ENCODE peak calls at places on chromosomes 16 and 17, in nine cellular contexts. B is activated CD8-positive, alpha-beta memory T cell treated with anti-CD3 and anti-CD28 coated beads for 48 hours; W is epithelial cell of esophagus; L is germinal center; V is left kidney; D is astrocyte of the cerebellum; Z is occipital lobe; C is activated CD8-positive, alpha-beta T cell treated with anti-CD3 and anti-CD28 coated beads for 36 hours; Q is naive thymus-derived CD8-positive, alpha-beta T cell. H is an unnamed sample.

GRCh38 chr17:49970498-49970897 is 1.5 kb downstream of the DLX4 start:
- DNase-seq in V (no peak), D (no peak), W (no peak), L (no peak), B (no peak), C (no peak), Z (no peak), Q (no peak), H (no peak)

GRCh38 chr17:83173997-83174858 is 94.8 kb downstream of the METRNL start:
- DNase-seq in Z (no peak), C (no peak), D (no peak), B (no peak), V (peak; percentile 93), Q (no peak), W (no peak), L (peak; percentile 49), H (no peak)

GRCh38 chr17:76444518-76445311 is 8.2 kb downstream of the UBE2O start:
- DNase-seq in C (no peak), Q (no peak), W (no peak), D (no peak), B (no peak), V (peak; percentile 4), Z (no peak), L (no peak), H (no peak)

GRCh38 chr17:56478836-56479447 is 114.6 kb upstream of the NOG start:
- DNase-seq in Z (no peak), C (peak; percentile 40), V (peak; percentile 50), B (no peak), W (peak; percentile 38), L (peak; percentile 3), Q (peak; percentile 15), D (no peak), H (peak; percentile 6)

GRCh38 chr17:31880311-31880710 is 21.2 kb downstream of the UTP6 start:
- DNase-seq in Q (no peak), B (no peak), Z (no peak), C (no peak), W (no peak), V (no peak), L (no peak), D (no peak), H (no peak)

GRCh38 chr16:74557275-74557674 is 49.6 kb downstream of the GLG1 start:
- DNase-seq in B (no peak), W (no peak), Q (no peak), D (no peak), Z (no peak), C (no peak), V (no peak), L (no peak), H (no peak)

GRCh38 chr16:80852261-80852872 is 48.0 kb upstream of the CDYL2 start:
- DNase-seq in Q (peak; percentile 2), B (no peak), V (peak; percentile 22), C (peak; percentile 41), D (peak; percentile 1), L (peak; percentile 42), Z (no peak), W (peak; percentile 43), H (no peak)

GRCh38 chr17:75557075-75557851 is 30.3 kb upstream of the MYO15B start:
- DNase-seq in Q (no peak), D (no peak), B (no peak), V (peak; percentile 96), W (no peak), L (no peak), Z (peak; percentile 52), C (no peak), H (peak; percentile 78)

GRCh38 chr17:17001874-17002520 is 30.1 kb upstream of the TNFRSF13B start:
- DNase-seq in L (peak; percentile 88), V (peak; percentile 86), Z (peak; percentile 48), W (peak; percentile 72), C (peak; percentile 85), Q (peak; percentile 75), D (peak; percentile 29), B (peak; percentile 56), H (peak; percentile 62)

GRCh38 chr16:68762996-68763756 is 26.1 kb downstream of the CDH1 start:
- DNase-seq in Z (no peak), W (no peak), L (no peak), D (no peak), C (no peak), V (no peak), B (no peak), Q (no peak), H (no peak)

GRCh38 chr16:85998868-85999729 is 100.1 kb downstream of the IRF8 start:
- DNase-seq in L (no peak), Z (no peak), D (no peak), W (peak; percentile 11), B (no peak), Q (no peak), V (no peak), C (no peak), H (no peak)

GRCh38 chr17:39069114-39069756 is 82.2 kb downstream of the PLXDC1 start:
- DNase-seq in Z (no peak), C (peak; percentile 45), D (no peak), B (no peak), W (peak; percentile 61), Q (peak; percentile 67), L (peak; percentile 63), V (peak; percentile 78), H (peak; percentile 12)

GRCh38 chr17:30344283-30345088 is 10.6 kb upstream of the TMIGD1 start:
- DNase-seq in B (no peak), L (no peak), Z (peak; percentile 41), Q (no peak), D (peak; percentile 5), C (no peak), W (peak; percentile 75), V (peak; percentile 83), H (peak; percentile 78)

GRCh38 chr16:73743665-73744496 is 552.7 kb upstream of the PSMD7 start:
- DNase-seq in D (no peak), V (no peak), B (no peak), W (no peak), Z (no peak), C (peak; percentile 9), L (no peak), Q (no peak), H (no peak)

GRCh38 chr16:8512941-8513624 is 77.2 kb downstream of the TMEM114 start:
- DNase-seq in C (no peak), V (no peak), Z (no peak), Q (no peak), D (no peak), B (no peak), W (no peak), L (no peak), H (no peak)

GRCh38 chr16:48365601-48366164 is 19.5 kb downstream of the SIAH1 start:
- DNase-seq in D (no peak), B (peak; percentile 73), Q (peak; percentile 77), C (peak; percentile 88), L (peak; percentile 79), W (peak; percentile 95), V (peak; percentile 93), Z (peak; percentile 78), H (peak; percentile 86)

GRCh38 chr16:9364721-9365693 is 273.6 kb downstream of the HAPSTR1 start:
- DNase-seq in V (no peak), Z (peak; percentile 66), W (no peak), L (no peak), B (no peak), Q (no peak), D (no peak), C (no peak), H (peak; percentile 85)

GRCh38 chr17:16997514-16998429 is 25.9 kb upstream of the TNFRSF13B start:
- DNase-seq in W (no peak), V (peak; percentile 43), Q (no peak), B (peak; percentile 48), Z (no peak), L (peak; percentile 55), C (no peak), D (no peak), H (no peak)

GRCh38 chr16:26672206-26672605 is 394.5 kb upstream of the C16orf82 start:
- DNase-seq in L (peak; percentile 30), C (peak; percentile 84), Z (no peak), W (no peak), V (peak; percentile 15), D (no peak), B (no peak), Q (no peak), H (no peak)

H was measured in midbrain.